ENCODE peak calls at places on chromosomes 6 and 20, in nine cellular contexts. D, U, B, T, L, I, R, X and N are unnamed samples.
A peak's percentile ranks its signal among the peaks of the same experiment; 100 is the strongest.

GRCh38 chr20:48668451-48668946 is 159.3 kb downstream of the PREX1 start:
- DNase-seq in X (no peak), D (peak; percentile 18), L (no peak), R (no peak), U (no peak), T (peak; percentile 31), B (no peak), I (no peak), N (no peak)

GRCh38 chr20:33757458-33757857 is 25.7 kb downstream of the ZNF341 start:
- DNase-seq in D (no peak), L (no peak), U (no peak), R (no peak), X (no peak), T (no peak), B (no peak), I (no peak), N (no peak)

GRCh38 chr20:62159835-62160234 is 16.3 kb downstream of the SS18L1 start:
- DNase-seq in B (peak; percentile 92), T (no peak), I (no peak), L (no peak), D (no peak), U (peak; percentile 98), X (no peak), R (no peak), N (no peak)

GRCh38 chr6:156700440-156701057 is 76.6 kb upstream of the ARID1B start:
- DNase-seq in I (no peak), U (no peak), X (no peak), R (no peak), B (no peak), T (no peak), L (no peak), D (no peak), N (no peak)

GRCh38 chr6:37141291-37142046 is 28.5 kb upstream of the PIM1 start:
- DNase-seq in I (no peak), L (no peak), R (no peak), T (no peak), B (peak; percentile 53), D (peak; percentile 77), U (no peak), X (no peak), N (peak; percentile 92)

GRCh38 chr6:149043476-149044130 is 273.9 kb upstream of the TAB2 start:
- DNase-seq in T (no peak), D (no peak), R (no peak), B (no peak), X (no peak), L (peak; percentile 78), I (no peak), U (no peak), N (no peak)

GRCh38 chr6:124099520-124099919 is 295.9 kb downstream of the NKAIN2 start:
- DNase-seq in I (no peak), R (no peak), U (no peak), T (no peak), L (no peak), X (no peak), B (no peak), D (no peak), N (no peak)

GRCh38 chr6:13415276-13415675 is 72.1 kb downstream of the GFOD1 start:
- DNase-seq in L (no peak), T (no peak), U (no peak), X (no peak), B (no peak), I (no peak), D (no peak), R (no peak), N (no peak)

GRCh38 chr6:131013495-131013894 is 49.5 kb downstream of the EPB41L2 start:
- DNase-seq in U (no peak), L (no peak), D (peak; percentile 92), X (no peak), I (no peak), R (no peak), T (no peak), B (no peak), N (peak; percentile 94)

GRCh38 chr20:14142964-14143627 is 147.8 kb downstream of the MACROD2 start:
- DNase-seq in L (no peak), B (peak; percentile 50), D (peak; percentile 94), R (no peak), U (peak; percentile 55), T (no peak), I (no peak), X (no peak), N (peak; percentile 54)

GRCh38 chr20:17556842-17557674 is 12.8 kb upstream of the DSTN start:
- DNase-seq in B (peak; percentile 45), R (peak; percentile 72), I (peak; percentile 86), D (peak; percentile 72), T (peak; percentile 64), U (peak; percentile 50), L (peak; percentile 45), X (no peak), N (peak; percentile 75)

GRCh38 chr6:65638047-65638831 is 68.8 kb downstream of the EYS start:
- DNase-seq in B (no peak), D (no peak), L (peak; percentile 70), X (no peak), I (peak; percentile 28), R (no peak), T (no peak), U (no peak), N (no peak)

GRCh38 chr6:155586036-155586557 is 130.5 kb upstream of the NOX3 start:
- DNase-seq in D (no peak), X (no peak), L (no peak), I (no peak), B (no peak), U (no peak), T (no peak), R (no peak), N (no peak)

GRCh38 chr6:37262446-37263026 is 4.6 kb upstream of the TMEM217 start:
- DNase-seq in T (peak; percentile 47), X (no peak), B (no peak), I (no peak), R (no peak), U (no peak), D (no peak), L (no peak), N (no peak)

GRCh38 chr20:60579941-60580515 is 621.8 kb downstream of the CDH26 start:
- DNase-seq in B (peak; percentile 16), L (no peak), X (no peak), R (no peak), T (no peak), I (no peak), U (peak; percentile 1), D (no peak), N (no peak)

GRCh38 chr6:165580139-165580538 is 82.9 kb downstream of the PDE10A start:
- DNase-seq in B (peak; percentile 76), R (no peak), U (peak; percentile 65), X (no peak), D (peak; percentile 47), L (no peak), I (no peak), T (no peak), N (no peak)

GRCh38 chr6:151286192-151286591 is 46.4 kb downstream of the AKAP12 start:
- DNase-seq in L (no peak), B (peak; percentile 53), T (no peak), D (peak; percentile 48), X (no peak), R (no peak), I (no peak), U (peak; percentile 44), N (no peak)

GRCh38 chr20:25372584-25373336 is 17.9 kb downstream of the ABHD12 start:
- DNase-seq in L (no peak), R (no peak), I (no peak), D (peak; percentile 80), B (peak; percentile 93), U (peak; percentile 97), X (no peak), T (no peak), N (peak; percentile 89)

GRCh38 chr6:149860834-149861602 is 3.1 kb downstream of the LRP11 start:
- DNase-seq in D (no peak), X (no peak), T (peak; percentile 18), U (no peak), I (no peak), L (no peak), B (no peak), R (no peak), N (no peak)

GRCh38 chr20:3166913-3167342 is 6.4 kb downstream of the LZTS3 start:
- DNase-seq in R (peak; percentile 10), I (no peak), D (no peak), L (no peak), X (no peak), T (no peak), B (no peak), U (no peak), N (no peak)

GRCh38 chr6:90079555-90080490 is 185.6 kb downstream of the GJA10 start:
- DNase-seq in X (no peak), B (no peak), I (no peak), L (no peak), T (no peak), U (no peak), D (no peak), R (no peak), N (no peak)

GRCh38 chr6:2416128-2416712 is 170.8 kb upstream of the GMDS start:
- DNase-seq in X (no peak), R (no peak), I (no peak), U (no peak), T (no peak), B (no peak), L (no peak), D (no peak), N (no peak)

GRCh38 chr20:63889241-63890200 is 5.4 kb upstream of the DNAJC5 start:
- DNase-seq in I (no peak), B (no peak), L (no peak), D (no peak), X (no peak), U (peak; percentile 89), R (no peak), T (no peak), N (no peak)

GRCh38 chr6:55388161-55388560 is 60.9 kb downstream of the GFRAL start:
- DNase-seq in L (no peak), I (no peak), T (no peak), U (peak; percentile 52), B (no peak), X (no peak), R (no peak), D (no peak), N (no peak)